ENCODE peak calls at places on chromosomes 6 and 20, in four cellular contexts. One of them, this sample, is unnamed.

GRCh38 chr20:1423625-1424106 is 30.8 kb upstream of the FKBP1A start:
- DNase-seq in GM12878: no peak
- DNase-seq in K562: peak; percentile 41
- DNase-seq in HepG2: peak; percentile 92
- DNase-seq in this sample: peak; percentile 81

GRCh38 chr6:147700436-147701209 is 192.1 kb downstream of the SAMD5 start:
- DNase-seq in K562: no peak
- DNase-seq in HepG2: no peak
- DNase-seq in GM12878: no peak
- DNase-seq in this sample: no peak

GRCh38 chr6:17505767-17506280 is 94.3 kb upstream of the FAM8A1 start:
- DNase-seq in GM12878: no peak
- DNase-seq in HepG2: no peak
- DNase-seq in K562: no peak
- DNase-seq in this sample: no peak

GRCh38 chr6:134795696-134796095 is 154.2 kb downstream of the ALDH8A1 start:
- DNase-seq in HepG2: no peak
- DNase-seq in K562: no peak
- DNase-seq in GM12878: no peak
- DNase-seq in this sample: no peak

GRCh38 chr20:47740225-47741184 is 44.8 kb downstream of the SULF2 start:
- DNase-seq in HepG2: no peak
- DNase-seq in GM12878: no peak
- DNase-seq in K562: peak; percentile 61
- DNase-seq in this sample: peak; percentile 45

GRCh38 chr6:155980014-155980413 is 524.4 kb upstream of the NOX3 start:
- DNase-seq in GM12878: no peak
- DNase-seq in HepG2: no peak
- DNase-seq in K562: no peak
- DNase-seq in this sample: no peak

GRCh38 chr6:1622851-1623768 is 13.4 kb downstream of the FOXC1 start:
- DNase-seq in GM12878: no peak
- DNase-seq in K562: no peak
- DNase-seq in HepG2: no peak
- DNase-seq in this sample: no peak

GRCh38 chr6:145587342-145587741 is 148.0 kb downstream of the EPM2A start:
- DNase-seq in GM12878: no peak
- DNase-seq in HepG2: no peak
- DNase-seq in K562: no peak
- DNase-seq in this sample: no peak

GRCh38 chr20:24007073-24007595 is 18.6 kb upstream of the GGTLC1 start:
- DNase-seq in K562: no peak
- DNase-seq in HepG2: no peak
- DNase-seq in GM12878: no peak
- DNase-seq in this sample: no peak

GRCh38 chr6:46772754-46773153 is 20.4 kb upstream of the MEP1A start:
- DNase-seq in HepG2: no peak
- DNase-seq in K562: no peak
- DNase-seq in GM12878: peak; percentile 9
- DNase-seq in this sample: no peak

GRCh38 chr6:96466149-96466863 is 55.3 kb upstream of the UFL1 start:
- DNase-seq in GM12878: no peak
- DNase-seq in HepG2: no peak
- DNase-seq in K562: no peak
- DNase-seq in this sample: no peak

DNA sequence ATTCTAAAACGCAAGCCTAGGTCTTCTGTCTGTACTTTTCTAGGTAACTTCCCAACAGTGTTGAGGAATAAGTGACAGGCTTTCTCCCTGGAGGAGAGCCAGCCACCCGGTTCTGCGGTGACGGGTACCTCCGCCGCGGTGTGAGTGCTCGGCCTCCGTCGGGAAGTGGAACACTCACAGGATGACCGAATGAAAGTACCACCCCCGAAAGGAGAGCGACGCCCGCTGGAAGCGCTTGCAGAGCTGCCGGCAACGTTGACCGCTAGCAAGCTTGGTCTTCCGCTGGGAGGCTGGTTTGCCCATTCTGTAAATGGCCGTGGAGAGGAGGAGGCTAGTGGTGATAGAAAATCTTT is 581 bp upstream of the TMEM242 start:
- DNase-seq in HepG2: peak; percentile 81
- DNase-seq in K562: peak; percentile 63
- DNase-seq in GM12878: no peak
- DNase-seq in this sample: peak; percentile 76
- TF ChIP-seq ESRRA in HepG2: no peak
- TF ChIP-seq ESRRA in K562: peak; percentile 18
- TF ChIP-seq ESRRA in GM12878: no peak
- TF ChIP-seq ESRRA in this sample: no peak

GRCh38 chr20:18440403-18440802 is 26.4 kb downstream of the DZANK1 start:
- DNase-seq in K562: no peak
- DNase-seq in HepG2: no peak
- DNase-seq in GM12878: no peak
- DNase-seq in this sample: no peak

GRCh38 chr20:18443841-18444240 is 23.0 kb downstream of the DZANK1 start:
- DNase-seq in K562: no peak
- DNase-seq in GM12878: no peak
- DNase-seq in HepG2: no peak
- DNase-seq in this sample: no peak
- TF ChIP-seq CREB1 in K562: no peak
- TF ChIP-seq CREB1 in GM12878: no peak
- TF ChIP-seq CREB1 in HepG2: no peak
- TF ChIP-seq CREB1 in this sample: no peak

GRCh38 chr20:2871111-2871465 is 2.2 kb upstream of the PTPRA start:
- DNase-seq in HepG2: no peak
- DNase-seq in K562: peak; percentile 16
- DNase-seq in GM12878: no peak
- DNase-seq in this sample: no peak
- TF ChIP-seq ESRRA in HepG2: no peak
- TF ChIP-seq ESRRA in K562: no peak
- TF ChIP-seq ESRRA in GM12878: no peak
- TF ChIP-seq ESRRA in this sample: no peak

GRCh38 chr6:142155091-142155490 is 8.0 kb downstream of the VTA1 start:
- DNase-seq in HepG2: no peak
- DNase-seq in K562: no peak
- DNase-seq in GM12878: no peak
- DNase-seq in this sample: no peak

GRCh38 chr6:142152731-142153130 is 5.7 kb downstream of the VTA1 start:
- DNase-seq in GM12878: no peak
- DNase-seq in K562: no peak
- DNase-seq in HepG2: no peak
- DNase-seq in this sample: no peak

GRCh38 chr6:142155895-142156757 is 9.1 kb downstream of the VTA1 start:
- DNase-seq in HepG2: peak; percentile 30
- DNase-seq in GM12878: no peak
- DNase-seq in K562: peak; percentile 24
- DNase-seq in this sample: no peak

DNA sequence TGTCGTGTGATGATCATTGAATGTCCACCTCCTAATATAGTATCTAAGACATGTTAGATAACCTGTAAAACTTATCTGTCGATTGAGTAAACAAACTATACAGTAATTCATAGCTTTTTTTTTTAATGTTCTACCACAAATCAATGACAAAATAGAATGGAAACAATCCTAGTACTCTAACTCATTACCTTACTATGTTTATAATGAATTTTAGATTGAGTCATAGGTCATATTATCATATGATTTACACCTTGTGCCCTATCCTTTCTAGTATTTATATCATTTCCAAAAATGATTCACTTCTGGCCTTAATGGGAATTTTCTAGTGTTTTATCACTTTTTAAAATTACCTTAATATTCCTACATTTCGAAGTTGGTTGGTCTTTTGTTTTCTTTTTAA is 6.2 kb downstream of the VTA1 start:
- DNase-seq in K562: no peak
- DNase-seq in HepG2: no peak
- DNase-seq in GM12878: no peak
- DNase-seq in this sample: no peak
- TF ChIP-seq CREB1 in K562: no peak
- TF ChIP-seq CREB1 in HepG2: no peak
- TF ChIP-seq CREB1 in GM12878: no peak
- TF ChIP-seq CREB1 in this sample: no peak

DNA sequence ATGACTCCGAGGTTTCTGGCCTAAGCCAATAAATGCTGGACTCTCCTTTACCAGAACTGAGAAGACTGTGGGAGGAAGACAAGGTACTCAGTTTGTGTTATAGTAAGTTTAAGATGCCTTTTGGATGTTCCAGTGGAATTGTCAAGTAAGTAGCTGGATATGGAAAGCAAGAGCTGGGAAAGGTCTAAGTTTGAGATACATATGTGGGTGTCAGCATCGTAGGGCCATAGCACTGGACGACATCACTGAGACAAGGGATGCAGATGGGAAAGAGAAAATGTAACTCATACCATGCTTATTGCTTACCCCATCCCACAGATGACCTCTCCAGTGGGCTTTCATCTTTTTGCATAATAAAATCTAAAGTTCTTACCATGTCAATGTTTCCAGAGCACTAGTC is 45.5 kb upstream of the ZNF217 start:
- DNase-seq in HepG2: no peak
- DNase-seq in GM12878: no peak
- DNase-seq in K562: no peak
- DNase-seq in this sample: no peak
- TF ChIP-seq ESRRA in HepG2: no peak
- TF ChIP-seq ESRRA in GM12878: no peak
- TF ChIP-seq ESRRA in K562: no peak
- TF ChIP-seq ESRRA in this sample: no peak